ENCODE peak calls at places on chromosomes 3 and 15, in nine cellular contexts. L, Q, A, R, G, Y, K, W and N are unnamed samples.

GRCh38 chr15:93028632-93029612 is 60.1 kb downstream of the RGMA start:
- DNase-seq in L (peak; percentile 78), Q (no peak), A (peak; percentile 87), R (no peak), G (peak; percentile 89), Y (peak; percentile 88), K (peak; percentile 97), W (peak; percentile 93), N (peak; percentile 89)

GRCh38 chr3:53166781-53167291 is 5.8 kb downstream of the PRKCD start:
- DNase-seq in L (no peak), Q (peak; percentile 74), A (no peak), R (no peak), G (no peak), Y (peak; percentile 57), K (peak; percentile 86), W (peak; percentile 88), N (peak; percentile 93)

GRCh38 chr3:123271466-123272159 is 69.9 kb downstream of the SEC22A start:
- DNase-seq in L (no peak), Q (no peak), A (no peak), R (no peak), G (no peak), Y (no peak), K (peak; percentile 17), W (no peak), N (no peak)

GRCh38 chr3:188170461-188171459 is 16.8 kb downstream of the LPP start:
- DNase-seq in L (no peak), Q (no peak), A (no peak), R (no peak), G (no peak), Y (no peak), K (no peak), W (no peak), N (no peak)

GRCh38 chr3:32276279-32276841 is 37.9 kb downstream of the CMTM8 start:
- DNase-seq in L (no peak), Q (no peak), A (peak; percentile 95), R (no peak), G (no peak), Y (no peak), K (peak; percentile 66), W (no peak), N (no peak)

GRCh38 chr3:152089528-152089927 is 179.2 kb upstream of the MBNL1 start:
- DNase-seq in L (no peak), Q (no peak), A (no peak), R (no peak), G (no peak), Y (no peak), K (no peak), W (no peak), N (no peak)

GRCh38 chr3:82977871-82978270 is 1216.4 kb upstream of the GBE1 start:
- DNase-seq in L (no peak), Q (no peak), A (no peak), R (peak; percentile 60), G (no peak), Y (no peak), K (no peak), W (no peak), N (no peak)

GRCh38 chr15:77659350-77660321 is 26.9 kb upstream of the LINGO1 start:
- DNase-seq in L (no peak), Q (peak; percentile 90), A (no peak), R (peak; percentile 75), G (no peak), Y (peak; percentile 36), K (peak; percentile 71), W (no peak), N (no peak)

DNA sequence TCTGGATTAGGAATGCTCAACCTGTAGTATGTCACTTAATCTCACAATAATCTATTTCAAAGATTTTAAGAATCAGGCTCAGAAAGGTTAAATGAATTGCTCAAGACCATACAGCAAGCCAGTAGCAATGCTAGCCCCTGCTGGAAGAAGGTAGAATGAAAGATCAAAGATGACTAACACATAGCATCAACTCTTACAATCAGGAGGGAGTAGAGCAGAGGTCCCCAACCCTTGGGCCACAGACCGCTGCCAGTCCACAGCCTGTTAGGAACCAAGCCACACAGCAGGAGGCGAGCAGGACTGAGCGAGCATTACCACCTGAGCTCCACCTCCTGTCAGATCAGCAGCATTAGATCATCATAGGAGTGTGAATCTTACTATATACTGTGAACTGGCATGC is 15.5 kb upstream of the GATM start:
- DNase-seq in L (no peak), Q (no peak), A (no peak), R (no peak), G (no peak), Y (no peak), K (no peak), W (no peak), N (no peak)
- H3K27ac ChIP-seq in L (no peak overlapping the region), Q (no peak overlapping the region), A (no peak overlapping the region), R (no peak overlapping the region), G (no peak overlapping the region), Y (no peak overlapping the region), K (no peak overlapping the region), W (no peak overlapping the region), N (no peak overlapping the region)

GRCh38 chr15:68103603-68104002 is 49.5 kb downstream of the PIAS1 start:
- DNase-seq in L (no peak), Q (no peak), A (no peak), R (no peak), G (no peak), Y (no peak), K (no peak), W (no peak), N (no peak)
- H3K4me1 ChIP-seq in L (peaks cover 4% of the 10 kb centered on the region), Q (no peaks in the 10 kb centered on the region), A (no peaks in the 10 kb centered on the region), R (peaks cover 7% of the 10 kb centered on the region), G (peaks cover 3% of the 10 kb centered on the region), Y (peaks cover 68% of the 10 kb centered on the region), K (peaks cover 18% of the 10 kb centered on the region), W (peaks cover 4% of the 10 kb centered on the region), N (peaks cover 55% of the 10 kb centered on the region)

DNA sequence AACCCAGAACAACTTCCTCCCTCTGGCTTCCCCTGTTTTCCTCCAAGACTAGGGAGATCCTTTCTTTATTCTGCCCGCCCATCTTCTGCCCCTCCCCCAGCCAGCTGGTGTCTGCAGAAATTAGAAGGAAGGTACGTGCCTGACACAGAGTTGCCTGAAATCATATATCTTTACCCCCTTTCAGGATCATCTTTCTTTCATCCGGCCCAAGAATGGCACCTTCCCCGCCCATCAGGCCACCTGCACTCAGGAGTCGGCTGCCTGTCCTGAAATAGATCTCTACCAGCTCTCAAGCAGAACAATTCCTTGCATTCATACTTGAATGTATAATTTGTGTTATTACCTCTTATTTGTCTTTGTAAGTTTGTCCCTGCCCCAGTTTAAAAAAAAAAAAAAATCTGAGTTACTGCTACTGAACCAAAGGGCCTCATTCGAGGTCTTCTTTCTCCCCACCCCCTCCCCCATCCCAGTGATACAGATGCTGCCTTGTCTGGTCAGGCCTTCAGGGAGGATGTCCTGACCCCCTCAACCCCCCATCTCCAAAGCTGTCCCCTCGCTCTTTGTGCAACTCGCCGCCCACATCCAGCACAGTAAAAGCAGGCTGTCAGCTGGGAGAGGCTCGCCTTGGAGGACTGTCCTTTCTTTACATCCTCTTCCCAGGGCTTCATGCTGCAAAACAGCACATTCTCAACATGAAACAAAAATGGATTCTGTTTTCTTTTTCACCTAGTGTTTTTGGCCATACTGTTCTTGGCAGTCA is 133.5 kb downstream of the VGLL4 start:
- DNase-seq in L (no peak), Q (no peak), A (no peak), R (peak; percentile 30), G (no peak), Y (no peak), K (peak; percentile 45), W (no peak), N (no peak)
- H3K27ac ChIP-seq in L (peak overlapping the region; percentile 37), Q (no peak overlapping the region), A (peak overlapping the region; percentile 62), R (no peak overlapping the region), G (peak overlapping the region; percentile 39), Y (no peak overlapping the region), K (peak overlapping the region; percentile 76), W (peak overlapping the region; percentile 47), N (no peak overlapping the region)

GRCh38 chr3:141933421-141934300 is 57.2 kb downstream of the ATP1B3 start:
- DNase-seq in L (no peak), Q (no peak), A (no peak), R (no peak), G (no peak), Y (no peak), K (no peak), W (no peak), N (no peak)
- H3K4me1 ChIP-seq in L (peaks cover 9% of the 10 kb centered on the region), Q (no peaks in the 10 kb centered on the region), A (no peaks in the 10 kb centered on the region), R (peaks cover 5% of the 10 kb centered on the region), G (no peaks in the 10 kb centered on the region), Y (no peaks in the 10 kb centered on the region), K (no peaks in the 10 kb centered on the region), W (no peaks in the 10 kb centered on the region), N (no peaks in the 10 kb centered on the region)

GRCh38 chr3:134427400-134428111 is 53.3 kb upstream of the AMOTL2 start:
- DNase-seq in L (peak; percentile 94), Q (no peak), A (no peak), R (no peak), G (no peak), Y (no peak), K (peak; percentile 95), W (no peak), N (no peak)

GRCh38 chr3:134430950-134431445 is 54.8 kb downstream of the ANAPC13 start:
- DNase-seq in L (no peak), Q (no peak), A (no peak), R (no peak), G (no peak), Y (no peak), K (no peak), W (no peak), N (no peak)

GRCh38 chr3:134430174-134430573 is 55.6 kb downstream of the ANAPC13 start:
- DNase-seq in L (no peak), Q (no peak), A (no peak), R (no peak), G (no peak), Y (no peak), K (no peak), W (no peak), N (no peak)

GRCh38 chr3:134428396-134428795 is 54.1 kb upstream of the AMOTL2 start:
- DNase-seq in L (no peak), Q (no peak), A (no peak), R (no peak), G (no peak), Y (no peak), K (no peak), W (no peak), N (no peak)

DNA sequence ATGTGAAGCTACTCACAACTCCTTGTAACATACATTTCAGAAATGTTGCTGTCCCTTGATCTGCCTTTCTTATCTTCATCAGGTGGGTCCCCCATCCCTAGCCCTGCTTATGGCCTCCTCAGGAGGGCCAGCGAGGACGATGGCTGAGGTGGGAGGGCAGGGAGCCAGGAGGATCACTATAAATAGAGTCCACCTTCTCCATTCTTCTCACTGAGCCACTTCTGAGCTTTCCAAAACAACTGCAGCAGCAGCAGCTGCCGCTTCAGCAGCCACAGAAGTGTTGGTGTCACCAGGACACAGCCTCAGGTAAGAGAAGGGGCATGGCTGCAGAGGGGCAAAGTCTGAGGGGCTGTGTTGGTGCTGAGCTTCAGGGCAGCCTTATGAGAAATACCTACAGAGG is 53.5 kb downstream of the ANAPC13 start:
- DNase-seq in L (no peak), Q (no peak), A (no peak), R (no peak), G (no peak), Y (no peak), K (no peak), W (no peak), N (no peak)
- H3K27ac ChIP-seq in L (no peak overlapping the region), Q (no peak overlapping the region), A (no peak overlapping the region), R (no peak overlapping the region), G (no peak overlapping the region), Y (no peak overlapping the region), K (no peak overlapping the region), W (no peak overlapping the region), N (no peak overlapping the region)